ENCODE peak calls at places on chromosomes 7 and 10, in four cellular contexts. N is H1, F is GM12878, L is HepG2. C is an unnamed sample.

GRCh38 chr10:89281606-89282395 is 20.0 kb upstream of the IFIT2 start:
- DNase-seq in N (no peak), F (no peak), L (no peak), C (no peak)

GRCh38 chr10:97059006-97059871 is 126.5 kb downstream of the SLIT1 start:
- DNase-seq in N (no peak), F (no peak), L (no peak), C (no peak)

GRCh38 chr10:76297787-76298281 is 866.4 kb downstream of the LRMDA start:
- DNase-seq in N (no peak), F (no peak), L (peak), C (no peak)

GRCh38 chr10:95761939-95762492 is 6.1 kb downstream of the ENTPD1 start:
- DNase-seq in N (no peak), F (no peak), L (no peak), C (no peak)

GRCh38 chr7:42070068-42070467 is 166.9 kb downstream of the GLI3 start:
- DNase-seq in N (no peak), F (no peak), L (peak), C (no peak)

GRCh38 chr10:24518981-24519597 is 204.6 kb downstream of the ARHGAP21 start:
- DNase-seq in N (no peak), F (no peak), L (peak), C (peak)

GRCh38 chr7:87506243-87507180 is 31.0 kb upstream of the ABCB4 start:
- DNase-seq in N (no peak), F (no peak), L (peak), C (no peak)

GRCh38 chr7:26574476-26574875 is 282.8 kb downstream of the SNX10 start:
- DNase-seq in N (no peak), F (no peak), L (no peak), C (no peak)

GRCh38 chr7:668139-668871 is 58.2 kb upstream of the DNAAF5 start:
- DNase-seq in N (no peak), F (no peak), L (no peak), C (no peak)

GRCh38 chr10:77565590-77566023 is 72.0 kb downstream of the KCNMA1 start:
- DNase-seq in N (no peak), F (no peak), L (no peak), C (no peak)

GRCh38 chr7:36153571-36154097 is 580 bp downstream of the EEPD1 start:
- DNase-seq in N (no peak), F (no peak), L (no peak), C (no peak)

GRCh38 chr10:109665321-109665720 is 258.0 kb downstream of the XPNPEP1 start:
- DNase-seq in N (no peak), F (no peak), L (no peak), C (no peak)

GRCh38 chr10:132294561-132295320 is 13.0 kb downstream of the STK32C start:
- DNase-seq in N (no peak), F (no peak), L (no peak), C (no peak)

GRCh38 chr10:3452234-3452633 is 279.7 kb upstream of the PITRM1 start:
- DNase-seq in N (no peak), F (no peak), L (no peak), C (no peak)

GRCh38 chr10:117168729-117169128 is 28.6 kb upstream of the KCNK18 start:
- DNase-seq in N (no peak), F (no peak), L (no peak), C (no peak)

GRCh38 chr10:75477681-75478080 is 46.3 kb downstream of the LRMDA start:
- DNase-seq in N (no peak), F (no peak), L (no peak), C (no peak)

GRCh38 chr10:90125966-90126600 is 424.7 kb downstream of the KIF20B start:
- DNase-seq in N (no peak), F (no peak), L (no peak), C (no peak)

GRCh38 chr7:151251328-151251925 is 2.9 kb upstream of the SMARCD3 start:
- DNase-seq in N (no peak), F (no peak), L (no peak), C (no peak)

GRCh38 chr7:80785961-80786360 is 132.9 kb downstream of the SEMA3C start:
- DNase-seq in N (no peak), F (no peak), L (no peak), C (no peak)

GRCh38 chr7:135978624-135979023 is 1.5 kb upstream of the MTPN start:
- DNase-seq in N (no peak), F (no peak), L (no peak), C (no peak)

GRCh38 chr7:17677408-17677807 is 262.9 kb downstream of the SNX13 start:
- DNase-seq in N (no peak), F (no peak), L (no peak), C (no peak)

GRCh38 chr7:139317954-139318505 is 23.1 kb upstream of the FMC1 start:
- DNase-seq in N (no peak), F (no peak), L (no peak), C (no peak)

GRCh38 chr10:125768217-125768616 is 7.4 kb downstream of the MMP21 start:
- DNase-seq in N (no peak), F (no peak), L (no peak), C (no peak)

GRCh38 chr10:75407716-75408511 is 6.3 kb upstream of the ZNF503 start:
- DNase-seq in N (no peak), F (no peak), L (no peak), C (no peak)

GRCh38 chr10:8331387-8331786 is 276.9 kb downstream of the GATA3 start:
- DNase-seq in N (no peak), F (no peak), L (no peak), C (no peak)

GRCh38 chr7:13017881-13018280 is 330.4 kb downstream of the ARL4A start:
- DNase-seq in N (no peak), F (no peak), L (no peak), C (no peak)

GRCh38 chr10:114674321-114674720 is 16.2 kb upstream of the ABLIM1 start:
- DNase-seq in N (no peak), F (no peak), L (no peak), C (no peak)

GRCh38 chr10:72038458-72039001 is 49.8 kb downstream of the SPOCK2 start:
- DNase-seq in N (no peak), F (no peak), L (peak), C (no peak)

GRCh38 chr7:128271471-128272454 is 30.7 kb downstream of the LEP start:
- DNase-seq in N (no peak), F (no peak), L (no peak), C (no peak)

GRCh38 chr10:122689146-122689807 is 10.4 kb downstream of the C10orf120 start:
- DNase-seq in N (no peak), F (no peak), L (no peak), C (no peak)

GRCh38 chr7:103854611-103855010 is 134.8 kb downstream of the RELN start:
- DNase-seq in N (no peak), F (no peak), L (no peak), C (no peak)

GRCh38 chr7:103856929-103857328 is 132.5 kb downstream of the RELN start:
- DNase-seq in N (no peak), F (no peak), L (no peak), C (no peak)

GRCh38 chr7:103859699-103860098 is 129.8 kb downstream of the RELN start:
- DNase-seq in N (no peak), F (no peak), L (no peak), C (no peak)

GRCh38 chr7:103855671-103856070 is 133.8 kb downstream of the RELN start:
- DNase-seq in N (no peak), F (no peak), L (no peak), C (no peak)

GRCh38 chr7:103857435-103857834 is 132.0 kb downstream of the RELN start:
- DNase-seq in N (peak), F (no peak), L (no peak), C (no peak)
- TF ChIP-seq TAF1 in N (no peak), F (no peak), L (no peak), C (no peak)

GRCh38 chr10:83542774-83543291 is 596.5 kb upstream of the GHITM start:
- DNase-seq in N (no peak), F (peak), L (no peak), C (no peak)
- TF ChIP-seq TAF1 in N (no peak), F (no peak), L (no peak), C (no peak)

GRCh38 chr10:98087309-98087708 is 47.1 kb upstream of the R3HCC1L start:
- DNase-seq in N (no peak), F (no peak), L (no peak), C (no peak)
- TF ChIP-seq TAF1 in N (no peak), F (no peak), L (no peak), C (no peak)

GRCh38 chr10:57955076-57955475 is 312.6 kb downstream of the IPMK start:
- DNase-seq in N (no peak), F (no peak), L (no peak), C (no peak)

GRCh38 chr10:57962839-57963238 is 304.9 kb downstream of the IPMK start:
- DNase-seq in N (no peak), F (no peak), L (no peak), C (no peak)

GRCh38 chr10:57961487-57961886 is 306.2 kb downstream of the IPMK start:
- DNase-seq in N (no peak), F (no peak), L (no peak), C (no peak)

GRCh38 chr10:57960406-57960805 is 307.3 kb downstream of the IPMK start:
- DNase-seq in N (no peak), F (no peak), L (no peak), C (no peak)

DNA sequence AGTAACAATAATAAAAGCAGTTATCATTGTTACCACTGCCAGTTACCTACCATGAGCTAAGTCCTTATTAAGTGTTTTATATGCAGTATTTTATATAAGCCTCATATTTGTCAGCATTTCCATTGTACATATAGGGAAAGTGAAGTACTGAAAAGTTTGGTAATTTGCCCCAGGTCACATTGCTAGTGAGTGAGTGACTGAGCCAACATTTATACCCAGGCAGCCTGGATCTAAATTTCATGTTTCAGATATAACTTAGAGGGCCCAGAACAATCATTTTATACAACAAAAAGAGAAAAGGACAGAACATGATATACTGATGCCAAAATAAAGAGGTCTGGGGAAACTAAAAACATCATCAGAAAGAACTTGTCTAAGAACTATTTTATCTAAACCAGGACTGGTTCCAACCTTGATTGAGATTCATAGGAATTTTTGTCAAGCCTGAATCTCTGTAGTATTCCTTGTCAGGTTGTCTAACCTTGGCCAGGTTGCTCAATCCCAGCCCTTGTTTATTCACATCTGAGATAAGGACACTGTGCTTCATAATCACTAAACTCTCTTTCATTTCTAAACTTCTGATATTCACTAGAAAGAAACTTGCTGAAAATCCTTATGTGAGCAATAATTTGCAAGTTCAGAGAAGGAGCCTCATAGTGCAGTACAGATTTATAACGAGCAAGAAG is 308.2 kb downstream of the IPMK start:
- DNase-seq in N (no peak), F (no peak), L (no peak), C (no peak)
- TF ChIP-seq TAF1 in N (no peak), F (no peak), L (no peak), C (no peak)

DNA sequence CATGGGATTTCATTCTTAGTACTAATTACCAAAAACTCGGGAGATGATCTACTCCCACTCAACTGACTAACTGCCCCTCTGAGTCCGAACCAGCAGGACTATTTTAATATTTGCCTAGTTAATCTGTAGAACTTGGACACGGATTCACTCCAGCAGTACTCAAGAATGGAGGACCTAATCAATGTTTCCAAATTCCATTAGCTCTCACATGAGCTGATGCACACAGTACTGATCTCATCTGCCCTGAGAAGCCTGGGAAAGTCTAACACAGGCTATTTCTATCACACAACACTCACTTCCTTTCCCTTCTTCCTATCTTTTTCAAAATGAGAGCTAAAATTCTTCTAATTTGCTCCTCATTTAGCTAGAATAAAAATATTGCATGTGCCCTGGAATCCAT is 109.2 kb upstream of the ASAH2 start:
- DNase-seq in N (no peak), F (no peak), L (no peak), C (no peak)
- TF ChIP-seq TAF1 in N (no peak), F (no peak), L (no peak), C (no peak)

DNA sequence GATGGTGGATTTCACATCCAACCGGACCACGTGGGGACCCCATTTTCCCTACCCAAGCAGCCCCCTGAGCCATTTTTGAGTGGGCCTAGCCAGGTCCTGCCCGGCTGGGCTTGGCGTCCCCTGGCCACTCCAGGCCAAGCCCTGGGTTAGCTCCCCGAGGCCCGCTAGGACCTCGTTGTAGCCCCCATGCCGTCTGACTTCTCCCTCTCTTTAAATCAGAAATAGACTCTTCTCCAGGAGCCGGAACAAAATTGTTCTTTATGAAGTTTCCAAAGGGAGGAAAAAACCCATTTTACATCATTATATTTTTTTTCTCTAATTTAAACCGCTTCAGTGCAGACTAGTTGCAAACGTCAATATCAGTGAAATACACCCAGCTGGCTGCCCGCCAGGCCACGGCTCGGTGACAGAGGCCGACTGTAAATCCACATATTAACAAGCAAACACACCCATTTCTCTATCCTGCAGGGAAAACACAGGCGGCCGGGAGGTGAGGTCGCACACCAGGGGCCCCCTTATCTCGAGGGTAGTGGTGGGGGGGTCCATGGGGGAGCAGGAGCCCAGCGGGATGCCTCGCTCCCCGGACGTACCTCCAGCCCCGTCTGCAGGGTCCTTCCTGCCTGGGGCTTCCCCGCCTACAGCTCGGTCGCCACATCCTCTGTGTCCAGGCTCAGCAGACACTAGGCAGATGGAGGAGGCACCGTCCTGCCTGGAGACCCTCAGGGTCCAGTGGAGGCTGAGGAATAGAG is 72.7 kb downstream of the ELFN1 start:
- DNase-seq in N (no peak), F (no peak), L (no peak), C (peak)
- TF ChIP-seq TAF1 in N (no peak), F (no peak), L (no peak), C (no peak)

DNA sequence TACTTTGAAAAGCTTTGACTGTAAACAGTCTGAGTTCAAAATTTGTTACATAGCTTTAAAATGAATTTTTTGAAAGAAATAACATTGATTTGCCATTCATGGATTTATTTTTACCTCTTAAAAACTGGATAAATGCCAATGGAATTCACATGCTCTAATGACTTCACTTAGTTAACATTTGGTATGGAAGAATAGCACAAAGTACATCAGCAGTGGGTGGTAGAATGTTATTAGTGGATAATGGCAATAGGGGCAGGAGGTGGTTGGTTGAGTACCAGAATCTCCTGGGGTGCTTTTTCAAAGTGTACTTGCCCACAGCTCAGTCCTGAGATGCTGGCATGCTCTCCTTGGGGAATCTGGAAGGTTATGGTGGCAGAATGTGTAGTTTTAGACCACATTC is 4.7 kb downstream of the PPP1R9A start:
- DNase-seq in N (no peak), F (no peak), L (peak), C (no peak)
- TF ChIP-seq TAF1 in N (no peak), F (no peak), L (no peak), C (no peak)

GRCh38 chr10:124436191-124436638 is 13.6 kb downstream of the NKX1-2 start:
- DNase-seq in N (no peak), F (peak), L (peak), C (no peak)
- TF ChIP-seq TAF1 in N (no peak), F (no peak), L (no peak), C (no peak)